ENCODE peak calls at places on chromosomes 16 and 17, in nine cellular contexts. One of them, this sample, is unnamed.
A peak's percentile ranks its signal among the peaks of the same experiment; 100 is the strongest.

GRCh38 chr17:79804856-79805696 is 8.2 kb upstream of the CBX8 start:
- DNase-seq in SK-N-SH: no peak
- DNase-seq in MM.1S: no peak
- DNase-seq in GM23248: no peak
- DNase-seq in PC-3: no peak
- DNase-seq in OCI-LY7: no peak
- DNase-seq in HCT116: no peak
- DNase-seq in neural progenitor cell: no peak
- DNase-seq in hepatocyte: no peak
- DNase-seq in this sample: no peak

GRCh38 chr16:73020409-73020884 is 27.5 kb downstream of the ZFHX3 start:
- DNase-seq in neural progenitor cell: no peak
- DNase-seq in PC-3: peak; percentile 94
- DNase-seq in HCT116: peak; percentile 72
- DNase-seq in hepatocyte: peak; percentile 54
- DNase-seq in MM.1S: no peak
- DNase-seq in OCI-LY7: no peak
- DNase-seq in GM23248: peak; percentile 92
- DNase-seq in SK-N-SH: no peak
- DNase-seq in this sample: no peak

GRCh38 chr17:50534222-50534978 is 1.9 kb downstream of the EPN3 start:
- DNase-seq in neural progenitor cell: peak; percentile 55
- DNase-seq in OCI-LY7: no peak
- DNase-seq in HCT116: peak; percentile 55
- DNase-seq in GM23248: peak; percentile 43
- DNase-seq in SK-N-SH: peak; percentile 62
- DNase-seq in hepatocyte: peak; percentile 66
- DNase-seq in PC-3: peak; percentile 89
- DNase-seq in MM.1S: no peak
- DNase-seq in this sample: peak; percentile 76

GRCh38 chr17:80264048-80264792 is 3.6 kb downstream of the RNF213 start:
- DNase-seq in MM.1S: peak; percentile 15
- DNase-seq in GM23248: no peak
- DNase-seq in hepatocyte: no peak
- DNase-seq in SK-N-SH: no peak
- DNase-seq in HCT116: no peak
- DNase-seq in neural progenitor cell: no peak
- DNase-seq in OCI-LY7: peak; percentile 36
- DNase-seq in PC-3: no peak
- DNase-seq in this sample: no peak

GRCh38 chr17:72385482-72385881 is 264.7 kb downstream of the SOX9 start:
- DNase-seq in MM.1S: no peak
- DNase-seq in neural progenitor cell: no peak
- DNase-seq in PC-3: no peak
- DNase-seq in GM23248: no peak
- DNase-seq in OCI-LY7: no peak
- DNase-seq in HCT116: no peak
- DNase-seq in SK-N-SH: no peak
- DNase-seq in hepatocyte: no peak
- DNase-seq in this sample: no peak

GRCh38 chr16:30567991-30568638 is 3.4 kb downstream of the ZNF688 start:
- DNase-seq in hepatocyte: peak; percentile 62
- DNase-seq in SK-N-SH: no peak
- DNase-seq in GM23248: peak; percentile 60
- DNase-seq in neural progenitor cell: no peak
- DNase-seq in PC-3: peak; percentile 87
- DNase-seq in MM.1S: peak; percentile 87
- DNase-seq in HCT116: no peak
- DNase-seq in OCI-LY7: peak; percentile 66
- DNase-seq in this sample: no peak

GRCh38 chr16:6124136-6124535 is 1026.5 kb upstream of the EEF2KMT start:
- DNase-seq in OCI-LY7: no peak
- DNase-seq in MM.1S: no peak
- DNase-seq in SK-N-SH: no peak
- DNase-seq in neural progenitor cell: peak; percentile 76
- DNase-seq in GM23248: no peak
- DNase-seq in PC-3: no peak
- DNase-seq in hepatocyte: no peak
- DNase-seq in HCT116: no peak
- DNase-seq in this sample: no peak

GRCh38 chr17:3920940-3921852 is 4.9 kb upstream of the P2RX1 start:
- DNase-seq in OCI-LY7: peak; percentile 38
- DNase-seq in neural progenitor cell: no peak
- DNase-seq in hepatocyte: no peak
- DNase-seq in SK-N-SH: no peak
- DNase-seq in HCT116: no peak
- DNase-seq in MM.1S: no peak
- DNase-seq in GM23248: no peak
- DNase-seq in PC-3: no peak
- DNase-seq in this sample: no peak

GRCh38 chr17:43906951-43907424 is 348 bp downstream of the MPP2 start:
- DNase-seq in GM23248: peak; percentile 40
- DNase-seq in OCI-LY7: no peak
- DNase-seq in HCT116: no peak
- DNase-seq in hepatocyte: no peak
- DNase-seq in PC-3: no peak
- DNase-seq in SK-N-SH: no peak
- DNase-seq in MM.1S: no peak
- DNase-seq in neural progenitor cell: no peak
- DNase-seq in this sample: no peak

GRCh38 chr17:39750131-39751015 is 12.6 kb downstream of the GRB7 start:
- DNase-seq in neural progenitor cell: no peak
- DNase-seq in SK-N-SH: peak; percentile 45
- DNase-seq in hepatocyte: no peak
- DNase-seq in HCT116: no peak
- DNase-seq in PC-3: no peak
- DNase-seq in MM.1S: no peak
- DNase-seq in OCI-LY7: no peak
- DNase-seq in GM23248: no peak
- DNase-seq in this sample: no peak

GRCh38 chr16:23225109-23225508 is 42.6 kb downstream of the SCNN1G start:
- DNase-seq in OCI-LY7: no peak
- DNase-seq in MM.1S: no peak
- DNase-seq in PC-3: no peak
- DNase-seq in HCT116: no peak
- DNase-seq in SK-N-SH: no peak
- DNase-seq in GM23248: no peak
- DNase-seq in hepatocyte: no peak
- DNase-seq in neural progenitor cell: no peak
- DNase-seq in this sample: no peak

GRCh38 chr17:61389670-61390478 is 9.8 kb upstream of the TBX2 start:
- DNase-seq in HCT116: no peak
- DNase-seq in SK-N-SH: peak; percentile 80
- DNase-seq in hepatocyte: peak; percentile 74
- DNase-seq in GM23248: peak; percentile 59
- DNase-seq in OCI-LY7: peak; percentile 42
- DNase-seq in MM.1S: peak; percentile 36
- DNase-seq in neural progenitor cell: peak; percentile 83
- DNase-seq in PC-3: peak; percentile 69
- DNase-seq in this sample: peak; percentile 86

GRCh38 chr17:48577946-48578615 is at the start of gene HOXB4:
- DNase-seq in MM.1S: peak; percentile 80
- DNase-seq in hepatocyte: peak; percentile 76
- DNase-seq in OCI-LY7: peak; percentile 85
- DNase-seq in neural progenitor cell: peak; percentile 74
- DNase-seq in HCT116: no peak
- DNase-seq in PC-3: no peak
- DNase-seq in GM23248: peak; percentile 90
- DNase-seq in SK-N-SH: no peak
- DNase-seq in this sample: peak; percentile 85
- TF ChIP-seq EZH2phosphoT487 in MM.1S: no peak
- TF ChIP-seq EZH2phosphoT487 in hepatocyte: peak; percentile 25
- TF ChIP-seq EZH2phosphoT487 in OCI-LY7: no peak
- TF ChIP-seq EZH2phosphoT487 in neural progenitor cell: peak; percentile 77
- TF ChIP-seq EZH2phosphoT487 in HCT116: no peak
- TF ChIP-seq EZH2phosphoT487 in PC-3: no peak
- TF ChIP-seq EZH2phosphoT487 in GM23248: no peak
- TF ChIP-seq EZH2phosphoT487 in SK-N-SH: no peak
- TF ChIP-seq EZH2phosphoT487 in this sample: no peak

GRCh38 chr17:652310-652709 is 62.3 kb downstream of the VPS53 start:
- DNase-seq in PC-3: no peak
- DNase-seq in neural progenitor cell: no peak
- DNase-seq in SK-N-SH: no peak
- DNase-seq in HCT116: no peak
- DNase-seq in hepatocyte: no peak
- DNase-seq in OCI-LY7: no peak
- DNase-seq in GM23248: peak; percentile 62
- DNase-seq in MM.1S: no peak
- DNase-seq in this sample: no peak
- TF ChIP-seq EZH2phosphoT487 in PC-3: no peak
- TF ChIP-seq EZH2phosphoT487 in neural progenitor cell: no peak
- TF ChIP-seq EZH2phosphoT487 in SK-N-SH: no peak
- TF ChIP-seq EZH2phosphoT487 in HCT116: no peak
- TF ChIP-seq EZH2phosphoT487 in hepatocyte: no peak
- TF ChIP-seq EZH2phosphoT487 in OCI-LY7: no peak
- TF ChIP-seq EZH2phosphoT487 in GM23248: no peak
- TF ChIP-seq EZH2phosphoT487 in MM.1S: no peak
- TF ChIP-seq EZH2phosphoT487 in this sample: no peak

DNA sequence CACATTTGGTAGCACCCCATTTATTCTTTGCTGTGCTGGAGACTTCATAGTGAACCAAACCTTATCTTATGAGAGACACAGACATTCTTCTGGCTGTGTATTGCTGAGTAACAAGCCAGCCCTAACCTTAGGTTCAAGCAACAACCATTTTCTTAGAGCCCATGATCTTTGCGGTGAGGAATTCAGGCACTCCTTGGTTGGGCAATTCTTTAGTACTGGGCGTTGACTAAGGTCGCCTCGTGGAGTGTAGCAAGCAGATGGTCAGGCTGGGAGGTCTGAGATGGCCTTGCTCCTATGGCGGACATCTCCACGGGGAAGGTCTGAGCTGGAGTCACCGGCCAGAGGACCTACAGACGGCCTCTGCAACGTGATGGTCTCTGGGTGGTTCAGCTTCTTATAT is 43.1 kb downstream of the ARSG start:
- DNase-seq in PC-3: no peak
- DNase-seq in MM.1S: no peak
- DNase-seq in SK-N-SH: no peak
- DNase-seq in HCT116: no peak
- DNase-seq in GM23248: peak; percentile 12
- DNase-seq in neural progenitor cell: no peak
- DNase-seq in hepatocyte: no peak
- DNase-seq in OCI-LY7: no peak
- DNase-seq in this sample: no peak
- TF ChIP-seq EZH2phosphoT487 in PC-3: no peak
- TF ChIP-seq EZH2phosphoT487 in MM.1S: no peak
- TF ChIP-seq EZH2phosphoT487 in SK-N-SH: no peak
- TF ChIP-seq EZH2phosphoT487 in HCT116: no peak
- TF ChIP-seq EZH2phosphoT487 in GM23248: no peak
- TF ChIP-seq EZH2phosphoT487 in neural progenitor cell: no peak
- TF ChIP-seq EZH2phosphoT487 in hepatocyte: no peak
- TF ChIP-seq EZH2phosphoT487 in OCI-LY7: no peak
- TF ChIP-seq EZH2phosphoT487 in this sample: no peak

DNA sequence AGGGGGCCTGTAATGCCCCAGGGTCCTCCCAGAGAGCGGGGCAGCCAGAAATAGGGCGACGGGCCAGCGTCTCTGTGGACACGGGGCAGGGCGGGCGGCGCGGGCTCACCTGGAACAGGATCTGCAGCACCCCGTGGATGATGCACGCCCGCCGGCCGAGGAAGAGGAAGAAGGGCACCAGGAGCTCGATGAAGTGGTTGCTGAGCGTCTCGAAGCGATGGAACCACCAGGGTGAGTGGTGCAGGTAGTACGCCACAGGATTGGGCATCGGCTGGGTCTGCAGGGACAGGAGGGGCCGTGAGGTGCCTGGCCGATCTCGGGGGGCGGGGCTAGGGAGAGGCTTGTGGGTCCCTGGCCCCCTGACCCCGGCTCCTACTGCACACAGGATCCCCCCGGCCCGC is 78.9 kb upstream of the GNG13 start:
- DNase-seq in neural progenitor cell: no peak
- DNase-seq in PC-3: no peak
- DNase-seq in GM23248: no peak
- DNase-seq in MM.1S: no peak
- DNase-seq in HCT116: no peak
- DNase-seq in hepatocyte: no peak
- DNase-seq in SK-N-SH: no peak
- DNase-seq in OCI-LY7: no peak
- DNase-seq in this sample: no peak
- TF ChIP-seq EZH2phosphoT487 in neural progenitor cell: no peak
- TF ChIP-seq EZH2phosphoT487 in PC-3: no peak
- TF ChIP-seq EZH2phosphoT487 in GM23248: no peak
- TF ChIP-seq EZH2phosphoT487 in MM.1S: no peak
- TF ChIP-seq EZH2phosphoT487 in HCT116: no peak
- TF ChIP-seq EZH2phosphoT487 in hepatocyte: no peak
- TF ChIP-seq EZH2phosphoT487 in SK-N-SH: no peak
- TF ChIP-seq EZH2phosphoT487 in OCI-LY7: no peak
- TF ChIP-seq EZH2phosphoT487 in this sample: no peak

DNA sequence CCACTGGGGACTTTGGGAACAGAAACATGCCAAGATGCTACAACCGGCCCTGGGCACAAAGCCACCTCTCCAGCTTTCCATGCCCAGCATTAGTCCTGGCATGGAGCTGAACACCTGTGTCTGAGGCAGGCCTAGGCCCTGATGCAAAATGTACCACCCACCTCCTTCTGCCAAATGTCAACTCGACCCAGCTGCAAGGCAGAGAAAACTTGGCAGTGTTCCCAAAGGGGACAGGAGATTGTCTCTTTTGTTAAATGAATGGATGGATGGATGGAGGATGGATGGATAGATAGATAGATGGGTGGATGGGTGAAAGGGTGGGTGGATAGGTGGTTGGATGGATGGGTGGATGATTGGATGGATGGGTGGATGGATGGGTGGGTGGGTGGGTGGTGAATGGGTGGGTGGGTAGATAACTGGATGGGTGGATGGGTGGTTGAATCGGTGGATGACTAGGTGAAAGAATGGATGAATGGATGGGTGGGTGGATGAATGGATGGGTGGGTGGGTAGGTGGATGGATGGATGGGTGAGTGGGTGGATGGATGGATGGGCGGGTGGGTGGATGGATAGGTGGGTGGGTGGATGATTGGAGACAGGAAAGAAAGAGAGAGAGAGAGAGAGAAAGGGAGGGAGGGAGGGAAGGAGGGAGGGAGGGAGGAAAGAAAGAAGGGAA is 73.4 kb upstream of the TNRC6C start:
- DNase-seq in neural progenitor cell: no peak
- DNase-seq in SK-N-SH: no peak
- DNase-seq in GM23248: no peak
- DNase-seq in OCI-LY7: no peak
- DNase-seq in MM.1S: no peak
- DNase-seq in PC-3: no peak
- DNase-seq in hepatocyte: no peak
- DNase-seq in HCT116: no peak
- DNase-seq in this sample: no peak
- TF ChIP-seq EZH2phosphoT487 in neural progenitor cell: no peak
- TF ChIP-seq EZH2phosphoT487 in SK-N-SH: no peak
- TF ChIP-seq EZH2phosphoT487 in GM23248: no peak
- TF ChIP-seq EZH2phosphoT487 in OCI-LY7: no peak
- TF ChIP-seq EZH2phosphoT487 in MM.1S: no peak
- TF ChIP-seq EZH2phosphoT487 in PC-3: no peak
- TF ChIP-seq EZH2phosphoT487 in hepatocyte: no peak
- TF ChIP-seq EZH2phosphoT487 in HCT116: no peak
- TF ChIP-seq EZH2phosphoT487 in this sample: no peak

This sample was measured in GM23338.